ENCODE peak calls at places on chromosomes 5 and 9, in five cellular contexts. A is HCT116, Y is keratinocyte, B is fibroblast of lung, O is MM.1S. F is an unnamed sample.

GRCh38 chr5:80406980-80407734 is 707 bp upstream of the ZFYVE16 start:
- DNase-seq in B (no peak), Y (no peak), O (peak), A (no peak), F (no peak)

GRCh38 chr9:24590432-24590831 is 44.7 kb upstream of the IZUMO3 start:
- DNase-seq in A (no peak), O (no peak), B (no peak), Y (peak), F (no peak)

GRCh38 chr9:85610074-85610855 is 131.5 kb downstream of the AGTPBP1 start:
- DNase-seq in Y (no peak), O (peak), A (peak), B (peak), F (no peak)

GRCh38 chr5:98771389-98772109 is 1.9 kb upstream of the RGMB start:
- DNase-seq in Y (peak), B (peak), O (peak), A (peak), F (peak)

GRCh38 chr5:148394587-148395019 is 10.8 kb downstream of the FBXO38 start:
- DNase-seq in B (no peak), O (no peak), Y (no peak), A (no peak), F (no peak)

GRCh38 chr5:88524941-88525340 is 256.3 kb upstream of the TMEM161B start:
- DNase-seq in Y (no peak), O (no peak), B (no peak), A (no peak), F (no peak)

GRCh38 chr5:137607771-137608170 is 108.6 kb upstream of the SPOCK1 start:
- DNase-seq in Y (no peak), O (no peak), B (no peak), A (no peak), F (no peak)

GRCh38 chr9:12889402-12890106 is 114.7 kb downstream of the LURAP1L start:
- DNase-seq in A (no peak), B (no peak), O (peak), Y (no peak), F (no peak)

GRCh38 chr9:18499987-18500386 is 26.0 kb downstream of the ADAMTSL1 start:
- DNase-seq in O (no peak), B (peak), A (no peak), Y (no peak), F (no peak)

GRCh38 chr5:176543428-176544182 is 5.5 kb upstream of the CDHR2 start:
- DNase-seq in O (peak), A (no peak), B (peak), Y (no peak), F (peak)

GRCh38 chr5:79236970-79237734 is 1.2 kb downstream of the JMY start:
- DNase-seq in Y (no peak), O (peak), A (no peak), B (peak), F (peak)

GRCh38 chr9:90032296-90033029 is 427.7 kb downstream of the GADD45G start:
- DNase-seq in Y (no peak), B (no peak), O (no peak), A (no peak), F (no peak)

GRCh38 chr5:158599132-158599531 is 500.6 kb downstream of the EBF1 start:
- DNase-seq in B (peak), O (no peak), Y (no peak), A (no peak), F (no peak)

GRCh38 chr9:105088499-105088898 is 156.0 kb upstream of the SLC44A1 start:
- DNase-seq in B (no peak), A (no peak), O (no peak), Y (no peak), F (no peak)

GRCh38 chr5:158914008-158914407 is 185.7 kb downstream of the EBF1 start:
- DNase-seq in B (no peak), A (no peak), Y (no peak), O (no peak), F (no peak)

GRCh38 chr5:81165493-81166119 is 67.5 kb upstream of the CKMT2 start:
- DNase-seq in A (peak), B (peak), O (peak), Y (peak), F (peak)

GRCh38 chr5:164255598-164256213 is 750.3 kb downstream of the MAT2B start:
- DNase-seq in A (no peak), O (no peak), B (no peak), Y (no peak), F (no peak)
- TF ChIP-seq EZH2 in A (no peak), O (no peak), B (no peak), Y (no peak), F (no peak)

GRCh38 chr5:173396311-173396993 is 68.2 kb upstream of the STC2 start:
- DNase-seq in B (no peak), Y (no peak), O (no peak), A (peak), F (no peak)
- H3K27ac ChIP-seq in B (no peak), Y (no peak), O (no peak), A (no peak), F (no peak)

GRCh38 chr9:132669329-132669635 is 501 bp downstream of the DDX31 start:
- DNase-seq in Y (no peak), A (no peak), O (no peak), B (no peak), F (no peak)
- H3K4me3 ChIP-seq in Y (peak), A (peak), O (peak), B (peak), F (peak)

GRCh38 chr9:136713555-136713949 is 1.2 kb downstream of the DIPK1B start:
- DNase-seq in O (no peak), B (no peak), Y (no peak), A (no peak), F (no peak)

GRCh38 chr9:136710543-136710942 is 1.8 kb upstream of the DIPK1B start:
- DNase-seq in Y (no peak), B (no peak), A (no peak), O (no peak), F (no peak)

GRCh38 chr9:136712690-136713554 is 550 bp downstream of the DIPK1B start:
- DNase-seq in Y (no peak), O (no peak), B (no peak), A (no peak), F (no peak)

GRCh38 chr9:136714096-136714875 is 1.9 kb downstream of the DIPK1B start:
- DNase-seq in B (no peak), Y (no peak), A (no peak), O (no peak), F (no peak)

DNA sequence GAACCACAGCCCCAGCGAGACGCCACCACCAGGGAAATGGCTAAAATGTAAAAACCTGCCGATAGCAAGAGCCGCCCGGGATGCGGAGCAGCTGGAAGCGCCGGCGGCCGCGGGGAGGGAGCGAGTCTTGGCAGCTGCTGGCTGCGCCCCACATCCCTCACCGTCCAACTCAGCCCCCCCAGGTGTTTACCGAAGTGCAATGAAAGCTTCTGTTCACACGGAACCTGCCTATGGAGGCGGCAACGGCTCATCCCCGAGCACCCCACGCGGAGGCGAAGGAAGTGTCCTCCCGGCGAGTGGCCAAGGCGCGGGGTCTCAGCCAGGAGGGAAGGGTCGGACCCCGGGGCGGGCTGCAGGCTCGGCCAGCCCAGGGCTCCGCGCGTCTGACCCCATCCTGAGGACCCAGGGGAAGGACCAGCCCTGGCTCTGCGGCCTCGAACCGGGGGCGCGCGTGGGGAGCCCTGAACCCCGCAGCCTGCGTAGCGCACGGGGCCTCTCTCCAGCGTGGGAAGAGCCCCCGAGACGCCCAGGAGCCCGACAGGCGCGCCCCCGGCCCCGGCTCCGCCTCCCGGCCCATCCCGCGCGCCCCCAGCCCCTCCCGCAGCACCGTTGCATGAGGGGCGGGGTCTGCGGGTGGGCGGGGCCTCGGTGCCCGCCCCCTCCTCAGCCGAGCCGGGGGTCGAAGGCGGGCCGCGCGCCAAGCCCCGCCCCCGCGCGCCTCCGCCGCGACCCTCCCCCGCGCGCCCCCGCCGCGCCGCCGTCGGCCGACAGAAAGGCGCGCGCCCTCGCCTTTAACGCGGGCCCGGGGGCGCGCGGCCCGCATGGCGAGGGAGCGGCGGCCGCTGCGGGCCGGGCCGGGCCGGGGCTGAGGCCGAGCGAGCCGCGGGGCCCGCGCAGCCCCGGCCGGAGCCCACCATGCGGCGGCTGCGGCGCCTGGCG is at the start of gene DIPK1B:
- DNase-seq in B (no peak), Y (no peak), A (no peak), O (no peak), F (no peak)
- TF ChIP-seq EZH2 in B (peak), Y (peak), A (no peak), O (no peak), F (no peak)

GRCh38 chr5:34941936-34942335 is 12.6 kb downstream of the DNAJC21 start:
- DNase-seq in B (peak), Y (no peak), A (no peak), O (no peak), F (no peak)
- H3K27ac ChIP-seq in B (no peak), Y (no peak), A (no peak), O (no peak), F (no peak)

DNA sequence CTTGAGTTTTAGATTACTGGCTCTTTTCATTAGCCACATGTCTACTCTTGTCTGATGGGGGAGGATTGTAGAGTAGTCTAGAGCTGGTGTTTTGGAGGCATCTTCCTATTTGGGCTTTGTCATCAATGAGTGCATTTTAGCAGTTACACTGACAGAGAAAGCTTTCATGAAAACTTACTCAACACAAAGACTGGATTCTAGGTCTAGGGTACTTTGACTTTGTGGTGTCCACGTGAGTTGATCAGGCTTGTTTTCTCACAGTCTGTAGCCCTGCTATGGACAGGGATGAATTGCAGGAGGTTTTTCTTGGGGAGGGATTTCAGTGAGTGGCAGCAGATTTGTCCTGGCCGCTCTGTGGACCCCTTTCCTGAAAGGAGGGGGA is 6.5 kb downstream of the TRIO start:
- DNase-seq in B (no peak), A (no peak), Y (no peak), O (no peak), F (no peak)
- H3K4me3 ChIP-seq in B (no peak), A (no peak), Y (no peak), O (no peak), F (no peak)